ENCODE peak calls at places on chromosomes 5 and 9, in eight cellular contexts. M, X, B, S, O, I, L and E are unnamed samples.

GRCh38 chr9:34254966-34255825 is 73.9 kb downstream of the KIF24 start:
- DNase-seq in X (no peak), I (no peak), O (peak; percentile 39), M (peak; percentile 18), L (no peak), S (no peak), B (no peak), E (no peak)

GRCh38 chr9:71243951-71244350 is 122.5 kb upstream of the TRPM3 start:
- DNase-seq in B (no peak), M (no peak), I (no peak), L (no peak), S (no peak), O (no peak), X (no peak), E (no peak)

GRCh38 chr9:131266301-131267229 is 9.7 kb downstream of the FAM78A start:
- DNase-seq in S (no peak), L (no peak), I (no peak), O (no peak), M (no peak), X (no peak), B (peak; percentile 70), E (no peak)

GRCh38 chr9:87512321-87512720 is 14.7 kb downstream of the DAPK1 start:
- DNase-seq in X (no peak), M (no peak), S (no peak), O (no peak), B (no peak), L (no peak), I (no peak), E (no peak)

GRCh38 chr5:33936004-33936380 is 194 bp upstream of the RXFP3 start:
- DNase-seq in I (peak; percentile 72), B (peak; percentile 38), S (peak; percentile 46), L (peak; percentile 73), X (peak; percentile 69), O (peak; percentile 54), M (peak; percentile 49), E (no peak)

GRCh38 chr5:94433393-94434149 is 184.8 kb downstream of the KIAA0825 start:
- DNase-seq in O (peak; percentile 64), X (peak; percentile 7), S (peak; percentile 13), L (no peak), M (peak; percentile 54), B (no peak), I (no peak), E (no peak)

GRCh38 chr5:107469485-107469884 is 201.3 kb downstream of the EFNA5 start:
- DNase-seq in O (peak; percentile 94), I (no peak), B (no peak), X (peak; percentile 34), L (no peak), S (peak; percentile 82), M (no peak), E (no peak)

GRCh38 chr5:106755066-106755465 is 915.7 kb downstream of the EFNA5 start:
- DNase-seq in B (no peak), I (no peak), M (no peak), S (no peak), L (no peak), X (no peak), O (no peak), E (no peak)

GRCh38 chr9:121743441-121744001 is 92.1 kb downstream of the DAB2IP start:
- DNase-seq in O (peak; percentile 89), I (no peak), S (peak; percentile 82), M (peak; percentile 90), B (no peak), L (peak; percentile 89), X (no peak), E (no peak)

GRCh38 chr9:86337469-86338107 is 16.6 kb downstream of the TUT7 start:
- DNase-seq in X (peak; percentile 44), B (no peak), I (no peak), L (no peak), S (no peak), M (no peak), O (no peak), E (no peak)

GRCh38 chr5:137055271-137055872 is 443.8 kb downstream of the SPOCK1 start:
- DNase-seq in S (no peak), I (no peak), M (no peak), B (no peak), X (no peak), O (no peak), L (no peak), E (no peak)

GRCh38 chr9:114049453-114050225 is 28.5 kb downstream of the AMBP start:
- DNase-seq in O (no peak), L (no peak), B (no peak), M (no peak), I (no peak), X (no peak), S (no peak), E (no peak)

GRCh38 chr9:126700903-126701819 is 87.4 kb downstream of the LMX1B start:
- DNase-seq in M (no peak), S (no peak), O (no peak), L (peak; percentile 24), I (no peak), B (no peak), X (no peak), E (no peak)

GRCh38 chr5:76855961-76856360 is 6.1 kb downstream of the S100Z start:
- DNase-seq in M (no peak), O (no peak), X (peak; percentile 48), I (peak; percentile 13), B (no peak), S (no peak), L (no peak), E (peak; percentile 39)

GRCh38 chr5:35464757-35465156 is 152.9 kb upstream of the SPEF2 start:
- DNase-seq in L (no peak), O (no peak), I (no peak), B (no peak), M (no peak), S (no peak), X (no peak), E (no peak)

GRCh38 chr5:32785639-32786216 is 74.6 kb downstream of the NPR3 start:
- DNase-seq in M (no peak), O (no peak), I (no peak), X (no peak), S (peak; percentile 62), B (no peak), L (no peak), E (no peak)

GRCh38 chr5:79499640-79500273 is 14.2 kb downstream of the HOMER1 start:
- DNase-seq in I (no peak), L (no peak), S (no peak), B (no peak), O (no peak), M (no peak), X (no peak), E (no peak)

GRCh38 chr5:88659529-88660325 is 223.3 kb downstream of the MEF2C start:
- DNase-seq in S (no peak), X (peak; percentile 73), B (no peak), O (no peak), M (no peak), L (peak; percentile 78), I (peak; percentile 66), E (peak; percentile 58)

GRCh38 chr5:88662801-88663360 is 220.1 kb downstream of the MEF2C start:
- DNase-seq in L (no peak), I (no peak), X (no peak), O (no peak), B (no peak), M (no peak), S (no peak), E (no peak)

GRCh38 chr5:88660326-88660946 is 222.5 kb downstream of the MEF2C start:
- DNase-seq in S (no peak), O (peak; percentile 13), X (peak; percentile 73), B (no peak), M (no peak), I (no peak), L (peak; percentile 67), E (no peak)

GRCh38 chr5:88661870-88662207 is 221.1 kb downstream of the MEF2C start:
- DNase-seq in L (no peak), M (no peak), I (no peak), O (no peak), B (no peak), S (no peak), X (no peak), E (no peak)

GRCh38 chr5:88660947-88661869 is 221.8 kb downstream of the MEF2C start:
- DNase-seq in S (peak; percentile 79), I (peak; percentile 87), M (no peak), B (peak; percentile 21), O (peak; percentile 77), L (peak; percentile 98), X (peak; percentile 91), E (no peak)
- H3K4me3 ChIP-seq in S (peak overlapping the region; percentile 55), I (peak overlapping the region; percentile 66), M (peak overlapping the region; percentile 37), B (peak overlapping the region; percentile 18), O (peak overlapping the region; percentile 58), L (peak overlapping the region; percentile 60), X (peak overlapping the region; percentile 36), E (peak overlapping the region; percentile 54)

GRCh38 chr9:14097666-14098065 is 216.3 kb downstream of the NFIB start:
- DNase-seq in X (no peak), L (no peak), S (no peak), O (no peak), B (no peak), I (no peak), M (no peak), E (no peak)
- TF ChIP-seq CTCF in X (no peak), L (no peak), S (no peak), O (no peak), B (no peak), I (no peak), M (no peak), E (no peak)

GRCh38 chr9:20043461-20043860 is 254.6 kb upstream of the SLC24A2 start:
- DNase-seq in O (no peak), S (no peak), I (no peak), X (peak; percentile 48), B (no peak), L (no peak), M (no peak), E (peak; percentile 8)
- H3K4me3 ChIP-seq in O (no peak overlapping the region), S (no peak overlapping the region), I (peak overlapping the region; percentile 25), X (peak overlapping the region; percentile 41), B (peak overlapping the region; percentile 44), L (no peak overlapping the region), M (no peak overlapping the region), E (peak overlapping the region; percentile 22)

GRCh38 chr5:55176176-55176818 is 3.3 kb upstream of the CDC20B start:
- DNase-seq in L (peak; percentile 90), B (no peak), X (no peak), M (peak; percentile 73), S (no peak), I (no peak), O (no peak), E (no peak)
- TF ChIP-seq CTCF in L (no peak), B (no peak), X (no peak), M (no peak), S (no peak), I (no peak), O (peak; percentile 7), E (no peak)

GRCh38 chr5:128966846-128967245 is 1.6 kb downstream of the SLC27A6 start:
- DNase-seq in X (no peak), M (no peak), I (no peak), B (no peak), O (no peak), L (no peak), S (no peak), E (no peak)
- H3K4me3 ChIP-seq in X (no peak overlapping the region), M (no peak overlapping the region), I (no peak overlapping the region), B (no peak overlapping the region), O (no peak overlapping the region), L (peak overlapping the region; percentile 4), S (no peak overlapping the region), E (no peak overlapping the region)

GRCh38 chr5:28648108-28648507 is 1609.7 kb upstream of the CDH9 start:
- DNase-seq in L (peak; percentile 12), X (no peak), M (no peak), O (no peak), I (no peak), B (no peak), S (peak; percentile 89), E (no peak)
- TF ChIP-seq CTCF in L (no peak), X (no peak), M (no peak), O (no peak), I (no peak), B (no peak), S (peak; percentile 52), E (no peak)